ENCODE peak calls at places on chromosomes 4 and X, in ten cellular contexts. One of them, this sample, is unnamed.

GRCh38 chr4:41339812-41340809 is 83.4 kb downstream of the UCHL1 start:
- DNase-seq in H9: peak; percentile 66
- DNase-seq in GM04504: peak; percentile 71
- DNase-seq in HCEC 1CT: peak; percentile 37
- DNase-seq in CD4-positive, alpha-beta memory T cell: no peak
- DNase-seq in SW480: no peak
- DNase-seq in psoas muscle: no peak
- DNase-seq in neural progenitor cell: peak; percentile 60
- DNase-seq in fibroblast of the aortic adventitia: peak; percentile 68
- DNase-seq in nephron progenitor cell: peak; percentile 23
- DNase-seq in this sample: no peak

GRCh38 chrX:105098812-105099211 is 121.7 kb downstream of the TEX13A start:
- DNase-seq in H9: no peak
- DNase-seq in GM04504: no peak
- DNase-seq in HCEC 1CT: no peak
- DNase-seq in CD4-positive, alpha-beta memory T cell: no peak
- DNase-seq in SW480: no peak
- DNase-seq in psoas muscle: no peak
- DNase-seq in neural progenitor cell: no peak
- DNase-seq in fibroblast of the aortic adventitia: no peak
- DNase-seq in nephron progenitor cell: no peak
- DNase-seq in this sample: no peak

GRCh38 chr4:4859799-4860380 is 425 bp downstream of the MSX1 start:
- DNase-seq in H9: no peak
- DNase-seq in GM04504: no peak
- DNase-seq in HCEC 1CT: no peak
- DNase-seq in CD4-positive, alpha-beta memory T cell: no peak
- DNase-seq in SW480: no peak
- DNase-seq in psoas muscle: peak; percentile 57
- DNase-seq in neural progenitor cell: peak; percentile 43
- DNase-seq in fibroblast of the aortic adventitia: no peak
- DNase-seq in nephron progenitor cell: no peak
- DNase-seq in this sample: no peak

GRCh38 chrX:154980330-154981115 is 42.0 kb downstream of the F8 start:
- DNase-seq in H9: peak; percentile 70
- DNase-seq in GM04504: peak; percentile 18
- DNase-seq in HCEC 1CT: peak; percentile 48
- DNase-seq in CD4-positive, alpha-beta memory T cell: peak; percentile 76
- DNase-seq in SW480: peak; percentile 57
- DNase-seq in psoas muscle: peak; percentile 68
- DNase-seq in neural progenitor cell: peak; percentile 69
- DNase-seq in fibroblast of the aortic adventitia: peak; percentile 72
- DNase-seq in nephron progenitor cell: peak; percentile 65
- DNase-seq in this sample: peak; percentile 84

GRCh38 chr4:16437836-16438235 is 211.6 kb upstream of the TAPT1 start:
- DNase-seq in H9: no peak
- DNase-seq in GM04504: no peak
- DNase-seq in HCEC 1CT: peak; percentile 7
- DNase-seq in CD4-positive, alpha-beta memory T cell: no peak
- DNase-seq in SW480: no peak
- DNase-seq in psoas muscle: no peak
- DNase-seq in neural progenitor cell: no peak
- DNase-seq in fibroblast of the aortic adventitia: peak; percentile 28
- DNase-seq in nephron progenitor cell: no peak
- DNase-seq in this sample: no peak

GRCh38 chr4:37132351-37132989 is 112.1 kb upstream of the NWD2 start:
- DNase-seq in H9: no peak
- DNase-seq in GM04504: no peak
- DNase-seq in HCEC 1CT: no peak
- DNase-seq in CD4-positive, alpha-beta memory T cell: no peak
- DNase-seq in SW480: no peak
- DNase-seq in psoas muscle: no peak
- DNase-seq in neural progenitor cell: peak; percentile 5
- DNase-seq in fibroblast of the aortic adventitia: no peak
- DNase-seq in nephron progenitor cell: no peak
- DNase-seq in this sample: peak; percentile 8

GRCh38 chr4:55008166-55009056 is 117.0 kb downstream of the KDR start:
- DNase-seq in H9: peak; percentile 52
- DNase-seq in GM04504: no peak
- DNase-seq in HCEC 1CT: no peak
- DNase-seq in CD4-positive, alpha-beta memory T cell: no peak
- DNase-seq in SW480: no peak
- DNase-seq in psoas muscle: no peak
- DNase-seq in neural progenitor cell: peak; percentile 12
- DNase-seq in fibroblast of the aortic adventitia: no peak
- DNase-seq in nephron progenitor cell: no peak
- DNase-seq in this sample: peak; percentile 30

GRCh38 chrX:154056739-154057367 is 37.2 kb upstream of the IRAK1 start:
- DNase-seq in H9: no peak
- DNase-seq in GM04504: no peak
- DNase-seq in HCEC 1CT: no peak
- DNase-seq in CD4-positive, alpha-beta memory T cell: peak; percentile 43
- DNase-seq in SW480: no peak
- DNase-seq in psoas muscle: no peak
- DNase-seq in neural progenitor cell: no peak
- DNase-seq in fibroblast of the aortic adventitia: no peak
- DNase-seq in nephron progenitor cell: no peak
- DNase-seq in this sample: no peak

GRCh38 chr4:85152490-85152889 is 186.0 kb upstream of the WDFY3 start:
- DNase-seq in H9: no peak
- DNase-seq in GM04504: no peak
- DNase-seq in HCEC 1CT: no peak
- DNase-seq in CD4-positive, alpha-beta memory T cell: no peak
- DNase-seq in SW480: no peak
- DNase-seq in psoas muscle: no peak
- DNase-seq in neural progenitor cell: no peak
- DNase-seq in fibroblast of the aortic adventitia: no peak
- DNase-seq in nephron progenitor cell: no peak
- DNase-seq in this sample: no peak

GRCh38 chr4:6953751-6954380 is 44.2 kb downstream of the TBC1D14 start:
- DNase-seq in H9: peak; percentile 89
- DNase-seq in GM04504: peak; percentile 40
- DNase-seq in HCEC 1CT: peak; percentile 68
- DNase-seq in CD4-positive, alpha-beta memory T cell: no peak
- DNase-seq in SW480: peak; percentile 9
- DNase-seq in psoas muscle: peak; percentile 81
- DNase-seq in neural progenitor cell: peak; percentile 85
- DNase-seq in fibroblast of the aortic adventitia: peak; percentile 69
- DNase-seq in nephron progenitor cell: peak; percentile 74
- DNase-seq in this sample: no peak

GRCh38 chrX:112874140-112874539 is 33.5 kb upstream of the AMOT start:
- DNase-seq in H9: no peak
- DNase-seq in GM04504: no peak
- DNase-seq in HCEC 1CT: peak; percentile 77
- DNase-seq in CD4-positive, alpha-beta memory T cell: no peak
- DNase-seq in SW480: peak; percentile 6
- DNase-seq in psoas muscle: no peak
- DNase-seq in neural progenitor cell: no peak
- DNase-seq in fibroblast of the aortic adventitia: peak; percentile 0
- DNase-seq in nephron progenitor cell: no peak
- DNase-seq in this sample: peak; percentile 0

GRCh38 chrX:12360991-12361598 is 222.8 kb downstream of the FRMPD4 start:
- DNase-seq in H9: no peak
- DNase-seq in GM04504: no peak
- DNase-seq in HCEC 1CT: peak; percentile 42
- DNase-seq in CD4-positive, alpha-beta memory T cell: no peak
- DNase-seq in SW480: no peak
- DNase-seq in psoas muscle: no peak
- DNase-seq in neural progenitor cell: no peak
- DNase-seq in fibroblast of the aortic adventitia: peak; percentile 69
- DNase-seq in nephron progenitor cell: no peak
- DNase-seq in this sample: no peak

GRCh38 chr4:141133146-141134006 is at the start of gene RNF150:
- DNase-seq in H9: peak; percentile 88
- DNase-seq in GM04504: peak; percentile 76
- DNase-seq in HCEC 1CT: peak; percentile 66
- DNase-seq in CD4-positive, alpha-beta memory T cell: no peak
- DNase-seq in SW480: no peak
- DNase-seq in psoas muscle: peak; percentile 85
- DNase-seq in neural progenitor cell: peak; percentile 89
- DNase-seq in fibroblast of the aortic adventitia: peak; percentile 81
- DNase-seq in nephron progenitor cell: peak; percentile 79
- DNase-seq in this sample: peak; percentile 69

GRCh38 chr4:140861359-140862181 is 105.4 kb upstream of the TBC1D9 start:
- DNase-seq in H9: peak; percentile 45
- DNase-seq in GM04504: peak; percentile 71
- DNase-seq in HCEC 1CT: peak; percentile 52
- DNase-seq in CD4-positive, alpha-beta memory T cell: peak; percentile 37
- DNase-seq in SW480: peak; percentile 60
- DNase-seq in psoas muscle: no peak
- DNase-seq in neural progenitor cell: peak; percentile 80
- DNase-seq in fibroblast of the aortic adventitia: peak; percentile 93
- DNase-seq in nephron progenitor cell: peak; percentile 55
- DNase-seq in this sample: peak; percentile 87

GRCh38 chr4:109588176-109588575 is 28.1 kb downstream of the MCUB start:
- DNase-seq in H9: no peak
- DNase-seq in GM04504: no peak
- DNase-seq in HCEC 1CT: no peak
- DNase-seq in CD4-positive, alpha-beta memory T cell: no peak
- DNase-seq in SW480: no peak
- DNase-seq in psoas muscle: no peak
- DNase-seq in neural progenitor cell: no peak
- DNase-seq in fibroblast of the aortic adventitia: no peak
- DNase-seq in nephron progenitor cell: no peak
- DNase-seq in this sample: no peak

GRCh38 chr4:134024251-134024650 is 177.3 kb downstream of the PABPC4L start:
- DNase-seq in H9: no peak
- DNase-seq in GM04504: no peak
- DNase-seq in HCEC 1CT: peak; percentile 31
- DNase-seq in CD4-positive, alpha-beta memory T cell: no peak
- DNase-seq in SW480: peak; percentile 7
- DNase-seq in psoas muscle: no peak
- DNase-seq in neural progenitor cell: peak; percentile 43
- DNase-seq in fibroblast of the aortic adventitia: no peak
- DNase-seq in nephron progenitor cell: no peak
- DNase-seq in this sample: peak; percentile 38

GRCh38 chr4:127631420-127631819 is 1.3 kb upstream of the INTU start:
- DNase-seq in H9: no peak
- DNase-seq in GM04504: no peak
- DNase-seq in HCEC 1CT: peak; percentile 45
- DNase-seq in CD4-positive, alpha-beta memory T cell: no peak
- DNase-seq in SW480: peak; percentile 21
- DNase-seq in psoas muscle: no peak
- DNase-seq in neural progenitor cell: no peak
- DNase-seq in fibroblast of the aortic adventitia: no peak
- DNase-seq in nephron progenitor cell: no peak
- DNase-seq in this sample: no peak